ENCODE peak calls at places on chromosome 16, in four cellular contexts. R is endodermal cell; W is iris pigment epithelial cell; P is stimulated activated CD4-positive, alpha-beta T cell treated with anti-CD3 and anti-CD28 coated beads, Interleukin-1b, Interleukin-23, amount 100 ng/mL, for 1 hour. H is an unnamed sample.

GRCh38 chr16:59148756-59149155 is 414.6 kb upstream of the GOT2 start:
- DNase-seq in R (no peak), W (peak; percentile 17), P (no peak), H (no peak)

GRCh38 chr16:30896203-30896889 is at the start of gene CTF1:
- DNase-seq in R (peak; percentile 93), W (peak; percentile 88), P (no peak), H (no peak)

GRCh38 chr16:21184834-21185233 is 26.4 kb downstream of the LDAF1 start:
- DNase-seq in R (no peak), W (peak; percentile 26), P (no peak), H (no peak)

GRCh38 chr16:23408242-23409201 is 44.5 kb downstream of the COG7 start:
- DNase-seq in R (no peak), W (peak; percentile 28), P (no peak), H (no peak)

GRCh38 chr16:24075929-24076716 is 180.0 kb upstream of the CACNG3 start:
- DNase-seq in R (peak; percentile 85), W (no peak), P (no peak), H (no peak)

GRCh38 chr16:67092227-67092626 is 17.5 kb upstream of the PHAF1 start:
- DNase-seq in R (no peak), W (peak; percentile 85), P (no peak), H (no peak)

GRCh38 chr16:64478258-64478906 is 643.5 kb downstream of the CDH11 start:
- DNase-seq in R (no peak), W (peak; percentile 68), P (no peak), H (no peak)

GRCh38 chr16:66605177-66605999 is 884 bp downstream of the CMTM3 start:
- DNase-seq in R (peak; percentile 83), W (peak; percentile 53), P (no peak), H (no peak)

GRCh38 chr16:83515395-83515794 is 292.4 kb upstream of the HSBP1 start:
- DNase-seq in R (no peak), W (no peak), P (no peak), H (no peak)

GRCh38 chr16:83296505-83296904 is 511.3 kb upstream of the HSBP1 start:
- DNase-seq in R (no peak), W (peak; percentile 24), P (no peak), H (no peak)

GRCh38 chr16:4414187-4414909 is 2.0 kb downstream of the CORO7 start:
- DNase-seq in R (no peak), W (no peak), P (peak; percentile 39), H (no peak)

GRCh38 chr16:66298006-66298405 is 68.5 kb upstream of the CDH5 start:
- DNase-seq in R (no peak), W (no peak), P (no peak), H (no peak)

GRCh38 chr16:26263406-26263805 is 571.6 kb downstream of the HS3ST4 start:
- DNase-seq in R (no peak), W (no peak), P (no peak), H (no peak)

GRCh38 chr16:81779540-81780320 is 639 bp downstream of the PLCG2 start:
- DNase-seq in R (peak; percentile 66), W (peak; percentile 20), P (no peak), H (no peak)

GRCh38 chr16:50310308-50311133 is 44.2 kb downstream of the ADCY7 start:
- DNase-seq in R (peak; percentile 68), W (no peak), P (no peak), H (no peak)

GRCh38 chr16:2056077-2056476 is 8.3 kb downstream of the TSC2 start:
- DNase-seq in R (peak; percentile 63), W (no peak), P (no peak), H (no peak)

GRCh38 chr16:55832788-55833583 is at the start of gene CES1:
- DNase-seq in R (peak; percentile 85), W (no peak), P (no peak), H (no peak)

GRCh38 chr16:84718-85452 is 6.9 kb downstream of the MPG start:
- DNase-seq in R (no peak), W (peak; percentile 93), P (no peak), H (no peak)

GRCh38 chr16:81752225-81752875 is 26.7 kb upstream of the PLCG2 start:
- DNase-seq in R (peak; percentile 63), W (peak; percentile 14), P (no peak), H (no peak)

GRCh38 chr16:20940864-20941634 is 40.5 kb downstream of the LYRM1 start:
- DNase-seq in R (no peak), W (no peak), P (no peak), H (no peak)

GRCh38 chr16:15776572-15776971 is 80.3 kb downstream of the MYH11 start:
- DNase-seq in R (no peak), W (no peak), P (no peak), H (no peak)

GRCh38 chr16:9039208-9039607 is 52.2 kb upstream of the HAPSTR1 start:
- DNase-seq in R (no peak), W (peak; percentile 38), P (no peak), H (no peak)

GRCh38 chr16:69329369-69330285 is 761 bp downstream of the PDF start:
- DNase-seq in R (peak; percentile 67), W (peak; percentile 34), P (no peak), H (no peak)

GRCh38 chr16:2971985-2972784 is 3.0 kb downstream of the PAQR4 start:
- DNase-seq in R (no peak), W (no peak), P (no peak), H (no peak)

GRCh38 chr16:68529931-68530667 is 9.0 kb upstream of the ZFP90 start:
- DNase-seq in R (peak; percentile 96), W (peak; percentile 85), P (peak; percentile 72), H (peak; percentile 74)